ENCODE peak calls at places on chromosomes 6 and 20, in eight cellular contexts. Z is upper lobe of left lung, G is K562, Y is HCT116, W is HepG2, J is GM23338, E is Panc1, C is GM12878. U is an unnamed sample.

GRCh38 chr6:160379464-160379863 is 31.3 kb downstream of the SLC22A3 start:
- ATAC-seq in Z (peak; percentile 31), G (no peak), Y (no peak), W (no peak), J (no peak), E (no peak), C (no peak), U (peak; percentile 62)

GRCh38 chr6:148969679-148970078 is 222.8 kb downstream of the UST start:
- ATAC-seq in Z (peak; percentile 76), G (no peak), Y (no peak), W (no peak), J (peak; percentile 2), E (no peak), C (no peak), U (peak; percentile 83)

GRCh38 chr6:64034840-64035656 is 399.4 kb downstream of the PHF3 start:
- ATAC-seq in Z (no peak), G (no peak), Y (no peak), W (no peak), J (no peak), E (no peak), C (no peak), U (no peak)

GRCh38 chr6:140462495-140463311 is 1088.3 kb upstream of the CITED2 start:
- ATAC-seq in Z (peak; percentile 86), G (no peak), Y (peak; percentile 58), W (no peak), J (peak; percentile 30), E (no peak), C (no peak), U (peak; percentile 90)

GRCh38 chr6:87675004-87675681 is 26.9 kb downstream of the AKIRIN2 start:
- ATAC-seq in Z (no peak), G (no peak), Y (no peak), W (no peak), J (no peak), E (no peak), C (no peak), U (no peak)

GRCh38 chr20:35583636-35584560 is 31.7 kb upstream of the SPAG4 start:
- ATAC-seq in Z (peak; percentile 37), G (no peak), Y (no peak), W (peak; percentile 49), J (no peak), E (peak; percentile 59), C (no peak), U (no peak)

GRCh38 chr6:111750753-111751684 is 122.2 kb downstream of the FYN start:
- ATAC-seq in Z (no peak), G (no peak), Y (no peak), W (no peak), J (peak; percentile 95), E (no peak), C (peak; percentile 83), U (no peak)

GRCh38 chr20:38725959-38726848 is 1.9 kb downstream of the SLC32A1 start:
- ATAC-seq in Z (no peak), G (peak; percentile 87), Y (no peak), W (peak; percentile 84), J (peak; percentile 49), E (peak; percentile 71), C (peak; percentile 80), U (no peak)

GRCh38 chr6:150687508-150687907 is 87.8 kb downstream of the PLEKHG1 start:
- ATAC-seq in Z (peak; percentile 85), G (no peak), Y (no peak), W (peak; percentile 68), J (no peak), E (no peak), C (no peak), U (peak; percentile 29)

GRCh38 chr6:148524509-148524908 is 181.9 kb downstream of the SASH1 start:
- ATAC-seq in Z (peak; percentile 61), G (no peak), Y (no peak), W (no peak), J (no peak), E (no peak), C (no peak), U (peak; percentile 16)

GRCh38 chr6:66838764-66839163 is 1131.7 kb upstream of the EYS start:
- ATAC-seq in Z (no peak), G (no peak), Y (no peak), W (no peak), J (no peak), E (no peak), C (no peak), U (no peak)

GRCh38 chr6:155364844-155365437 is 50.7 kb upstream of the TFB1M start:
- ATAC-seq in Z (no peak), G (no peak), Y (no peak), W (no peak), J (no peak), E (no peak), C (no peak), U (no peak)

GRCh38 chr6:85715797-85716196 is 73.1 kb upstream of the SYNCRIP start:
- ATAC-seq in Z (no peak), G (no peak), Y (no peak), W (no peak), J (no peak), E (no peak), C (no peak), U (no peak)

GRCh38 chr6:45895569-45895968 is 120.1 kb downstream of the CLIC5 start:
- ATAC-seq in Z (no peak), G (no peak), Y (no peak), W (no peak), J (no peak), E (no peak), C (no peak), U (no peak)

GRCh38 chr6:111789593-111789992 is 83.7 kb downstream of the FYN start:
- ATAC-seq in Z (peak; percentile 94), G (no peak), Y (no peak), W (no peak), J (no peak), E (no peak), C (no peak), U (peak; percentile 91)

GRCh38 chr6:105995403-105995699 is 90.8 kb upstream of the PRDM1 start:
- ATAC-seq in Z (no peak), G (no peak), Y (peak; percentile 40), W (no peak), J (no peak), E (no peak), C (no peak), U (no peak)

GRCh38 chr6:15876406-15876805 is 213.6 kb upstream of the DTNBP1 start:
- ATAC-seq in Z (peak; percentile 25), G (no peak), Y (no peak), W (no peak), J (no peak), E (no peak), C (peak; percentile 77), U (peak; percentile 39)

GRCh38 chr20:51125774-51126173 is 102.9 kb upstream of the KCNG1 start:
- ATAC-seq in Z (no peak), G (no peak), Y (no peak), W (no peak), J (no peak), E (no peak), C (no peak), U (no peak)
- TF ChIP-seq POLR2AphosphoS5 in Z (no peak), G (no peak), Y (no peak), W (no peak), J (no peak), E (no peak), C (no peak), U (peak; percentile 54)

GRCh38 chr20:8398289-8399051 is 266.4 kb downstream of the PLCB1 start:
- ATAC-seq in Z (no peak), G (no peak), Y (no peak), W (no peak), J (no peak), E (no peak), C (no peak), U (no peak)

GRCh38 chr20:8399963-8400362 is 267.9 kb downstream of the PLCB1 start:
- ATAC-seq in Z (peak; percentile 56), G (no peak), Y (no peak), W (no peak), J (no peak), E (no peak), C (peak; percentile 94), U (no peak)

GRCh38 chr20:8401491-8401890 is 269.4 kb downstream of the PLCB1 start:
- ATAC-seq in Z (no peak), G (no peak), Y (no peak), W (no peak), J (no peak), E (no peak), C (no peak), U (no peak)

GRCh38 chr20:8402798-8403197 is 270.7 kb downstream of the PLCB1 start:
- ATAC-seq in Z (no peak), G (no peak), Y (no peak), W (no peak), J (no peak), E (no peak), C (no peak), U (no peak)

DNA sequence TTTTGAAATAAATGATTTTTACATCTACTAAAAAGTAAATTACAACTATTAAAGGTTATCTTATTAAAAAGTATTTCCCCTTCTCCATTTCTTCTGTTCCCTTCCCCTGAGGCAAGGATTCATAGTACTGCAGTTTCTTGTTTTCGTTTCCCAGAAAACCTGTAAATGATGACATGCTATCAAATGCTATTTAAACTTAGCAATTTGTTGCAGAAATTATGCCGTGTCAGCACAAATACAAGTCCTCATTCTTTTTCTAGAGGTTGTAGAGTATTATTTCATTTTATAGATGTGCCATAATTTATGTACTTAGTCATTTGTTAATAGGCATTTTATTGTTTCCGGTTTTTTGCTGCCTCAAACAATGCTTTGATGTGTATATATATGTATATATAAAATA is 268.4 kb downstream of the PLCB1 start:
- ATAC-seq in Z (no peak), G (no peak), Y (no peak), W (no peak), J (no peak), E (no peak), C (no peak), U (no peak)
- H3K4me3 ChIP-seq in Z (no peak overlapping the region), G (no peak overlapping the region), Y (no peak overlapping the region), W (no peak overlapping the region), J (no peak overlapping the region), E (no peak overlapping the region), C (no peak overlapping the region), U (no peak overlapping the region)

GRCh38 chr6:107735906-107736635 is 88.0 kb downstream of the SCML4 start:
- ATAC-seq in Z (no peak), G (no peak), Y (no peak), W (no peak), J (no peak), E (no peak), C (no peak), U (no peak)
- TF ChIP-seq CTCF in Z (no peak), G (no peak), Y (no peak), W (no peak), J (no peak), E (no peak), C (no peak), U (no peak)

GRCh38 chr6:144344651-144345050 is 59.5 kb downstream of the UTRN start:
- ATAC-seq in Z (no peak), G (no peak), Y (no peak), W (no peak), J (no peak), E (no peak), C (peak; percentile 61), U (no peak)

GRCh38 chr6:144341831-144342527 is 56.8 kb downstream of the UTRN start:
- ATAC-seq in Z (no peak), G (no peak), Y (no peak), W (no peak), J (no peak), E (no peak), C (peak; percentile 38), U (no peak)

GRCh38 chr6:144346719-144347446 is 61.7 kb downstream of the UTRN start:
- ATAC-seq in Z (peak; percentile 70), G (no peak), Y (peak; percentile 73), W (no peak), J (no peak), E (peak; percentile 62), C (peak; percentile 9), U (no peak)

GRCh38 chr6:144345451-144345850 is 60.3 kb downstream of the UTRN start:
- ATAC-seq in Z (no peak), G (no peak), Y (no peak), W (no peak), J (no peak), E (no peak), C (no peak), U (no peak)

GRCh38 chr6:144343736-144344428 is 58.7 kb downstream of the UTRN start:
- ATAC-seq in Z (peak; percentile 56), G (peak; percentile 34), Y (no peak), W (peak; percentile 95), J (no peak), E (peak; percentile 17), C (peak; percentile 51), U (peak; percentile 40)
- TF ChIP-seq POLR2AphosphoS5 in Z (no peak), G (no peak), Y (no peak), W (no peak), J (no peak), E (no peak), C (no peak), U (no peak)

U was measured in gastroesophageal sphincter.